ENCODE peak calls at places on chromosomes 4 and X, in four cellular contexts. N is endodermal cell, K is lower lobe of right lung, I is cardiac fibroblast. M is an unnamed sample.

GRCh38 chrX:134171661-134172587 is 65.1 kb upstream of the CCDC160 start:
- DNase-seq in N (peak), K (no peak), I (peak), M (no peak)

GRCh38 chrX:43618376-43619205 is 37.5 kb upstream of the MAOA start:
- DNase-seq in N (peak), K (no peak), I (no peak), M (no peak)

GRCh38 chr4:15811703-15812325 is 33.7 kb downstream of the CD38 start:
- DNase-seq in N (no peak), K (no peak), I (no peak), M (no peak)

GRCh38 chr4:52312722-52313121 is 261.6 kb downstream of the SPATA18 start:
- DNase-seq in N (peak), K (no peak), I (no peak), M (no peak)

GRCh38 chr4:1802720-1803522 is 9.8 kb downstream of the FGFR3 start:
- DNase-seq in N (no peak), K (no peak), I (no peak), M (no peak)

GRCh38 chr4:53592686-53593641 is 1.7 kb upstream of the LNX1 start:
- DNase-seq in N (peak), K (peak), I (peak), M (peak)

GRCh38 chr4:158912390-158913175 is 143.8 kb downstream of the FNIP2 start:
- DNase-seq in N (no peak), K (no peak), I (no peak), M (no peak)

GRCh38 chrX:28189011-28189410 is 207.8 kb upstream of the DCAF8L1 start:
- DNase-seq in N (no peak), K (no peak), I (peak), M (no peak)

DNA sequence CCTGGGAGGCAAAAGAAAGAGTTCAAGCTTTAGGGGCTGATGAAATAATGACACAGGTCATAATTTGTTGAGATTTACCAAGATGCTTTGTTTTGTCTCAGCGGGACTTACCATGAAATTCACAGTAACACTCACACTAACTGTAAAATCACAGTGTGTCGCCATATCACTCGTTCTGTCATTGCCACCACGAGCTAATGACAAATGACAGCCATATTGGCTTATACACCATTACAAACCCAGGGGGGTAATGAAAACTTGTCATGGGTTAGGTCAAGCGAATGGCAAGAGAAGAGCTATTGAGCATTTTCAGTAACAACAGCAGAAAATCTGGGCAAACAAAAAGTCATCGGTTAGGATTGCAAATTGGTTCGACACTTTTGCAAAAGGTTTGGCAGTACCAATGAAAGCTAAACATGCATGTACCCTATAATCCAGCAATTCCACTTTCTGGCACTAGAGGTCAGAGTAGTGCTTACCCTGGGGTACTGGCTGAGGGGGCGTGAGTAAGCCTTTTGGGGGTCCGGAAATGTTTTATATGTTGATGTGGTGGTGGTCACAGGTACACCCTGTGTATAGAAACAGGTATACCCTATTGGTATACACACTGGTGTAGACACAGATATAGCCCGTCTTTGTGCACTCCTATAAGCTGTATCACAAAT is 83.9 kb upstream of the RAI2 start:
- DNase-seq in N (no peak), K (no peak), I (no peak), M (no peak)
- TF ChIP-seq CTCF in N (peak), K (peak), I (peak), M (no peak)

DNA sequence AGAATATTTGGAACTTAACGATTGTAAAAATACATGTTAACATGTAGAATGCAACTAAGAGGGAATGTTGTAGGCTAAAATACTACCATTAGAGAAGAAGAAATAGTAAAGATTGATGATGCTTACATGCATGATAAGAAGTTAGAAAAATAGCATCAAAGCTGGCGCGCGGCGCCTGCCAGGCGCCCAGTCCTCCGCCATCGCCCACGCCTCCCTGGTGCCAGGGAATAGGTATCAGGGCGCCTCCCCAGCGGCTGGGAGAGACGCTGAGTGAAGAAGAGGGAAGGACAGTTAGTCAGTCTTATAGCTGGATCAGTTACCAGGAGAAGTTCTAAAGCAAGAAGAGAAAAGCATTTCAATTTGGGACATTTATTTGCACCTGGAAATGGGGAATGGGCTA is 36.0 kb downstream of the NSUN7 start:
- DNase-seq in N (no peak), K (no peak), I (no peak), M (no peak)
- TF ChIP-seq CTCF in N (no peak), K (no peak), I (no peak), M (no peak)

DNA sequence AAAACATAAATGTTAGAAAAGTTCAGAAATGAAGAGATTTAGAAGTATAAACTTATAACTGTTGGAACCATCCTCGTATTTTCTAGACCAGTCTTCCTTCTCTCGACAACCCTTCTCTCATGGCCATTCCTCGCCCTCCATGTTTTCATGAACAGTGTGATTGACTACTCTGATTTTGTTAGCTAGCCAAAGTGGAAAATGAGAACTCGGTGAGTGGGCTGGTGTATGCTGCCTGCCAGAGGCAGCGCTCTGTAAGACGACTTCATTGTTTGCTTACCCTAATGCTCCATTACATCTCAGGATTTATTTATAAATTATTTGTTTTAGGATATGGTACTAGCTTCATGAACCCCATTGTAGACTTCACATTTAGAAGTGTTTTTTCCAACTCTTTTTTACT is 153.0 kb downstream of the CBR4 start:
- DNase-seq in N (no peak), K (no peak), I (no peak), M (no peak)
- TF ChIP-seq CTCF in N (no peak), K (no peak), I (no peak), M (no peak)

GRCh38 chr4:121519236-121519838 is 138.5 kb upstream of the QRFPR start:
- DNase-seq in N (no peak), K (no peak), I (no peak), M (no peak)

GRCh38 chr4:121510260-121510942 is 129.6 kb upstream of the QRFPR start:
- DNase-seq in N (peak), K (no peak), I (no peak), M (no peak)

GRCh38 chr4:121514443-121514842 is 133.6 kb upstream of the QRFPR start:
- DNase-seq in N (peak), K (no peak), I (no peak), M (no peak)
- TF ChIP-seq CTCF in N (peak), K (no peak), I (no peak), M (no peak)

GRCh38 chrX:32293962-32294708 is 917.2 kb downstream of the DMD start:
- DNase-seq in N (no peak), K (no peak), I (no peak), M (no peak)
- TF ChIP-seq CTCF in N (no peak), K (no peak), I (no peak), M (no peak)

GRCh38 chrX:47644557-47645091 is 5.7 kb downstream of the ELK1 start:
- DNase-seq in N (peak), K (no peak), I (peak), M (no peak)
- TF ChIP-seq CTCF in N (peak), K (peak), I (peak), M (no peak)

GRCh38 chr4:96035727-96036126 is 195.8 kb downstream of the PDHA2 start:
- DNase-seq in N (no peak), K (no peak), I (peak), M (no peak)
- TF ChIP-seq CTCF in N (peak), K (no peak), I (peak), M (no peak)